ENCODE peak calls at places on chromosomes 5 and 9, in six cellular contexts. M is EL; N is NB4; A is pancreas; R is anterior cingulate cortex; C is stimulated activated CD4-positive, alpha-beta T cell treated with anti-CD3 and anti-CD28 coated beads, Interleukin-2, amount 100 ng/mL, for 48 hours. X is an unnamed sample.

GRCh38 chr5:78929833-78930232 is 55.3 kb downstream of the ARSB start:
- DNase-seq in M (no peak), N (no peak), A (no peak), R (no peak), C (no peak), X (no peak)

GRCh38 chr5:146794326-146795029 is 84.1 kb downstream of the PPP2R2B start:
- DNase-seq in M (peak), N (no peak), A (no peak), R (no peak), C (no peak), X (no peak)

GRCh38 chr5:138717399-138717798 is 35.8 kb upstream of the CTNNA1 start:
- DNase-seq in M (no peak), N (no peak), A (no peak), R (no peak), C (no peak), X (no peak)

GRCh38 chr9:129783516-129784361 is 19.2 kb upstream of the TOR1B start:
- DNase-seq in M (peak), N (peak), A (no peak), R (peak), C (peak), X (peak)

GRCh38 chr9:136051568-136052432 is 43.3 kb downstream of the NACC2 start:
- DNase-seq in M (peak), N (peak), A (peak), R (peak), C (no peak), X (peak)

GRCh38 chr5:54383225-54383624 is 72.3 kb upstream of the HSPB3 start:
- DNase-seq in M (no peak), N (no peak), A (no peak), R (no peak), C (no peak), X (no peak)

GRCh38 chr5:143031781-143032724 is 261.9 kb downstream of the ARHGAP26 start:
- DNase-seq in M (no peak), N (no peak), A (no peak), R (no peak), C (no peak), X (no peak)

GRCh38 chr9:95462419-95463121 is 54.2 kb downstream of the PTCH1 start:
- DNase-seq in M (peak), N (peak), A (no peak), R (peak), C (peak), X (no peak)

GRCh38 chr5:56091664-56092063 is 96.9 kb upstream of the IL6ST start:
- DNase-seq in M (no peak), N (no peak), A (no peak), R (no peak), C (no peak), X (no peak)

GRCh38 chr9:21560281-21560745 is 78.2 kb upstream of the IFNE start:
- DNase-seq in M (no peak), N (no peak), A (no peak), R (no peak), C (no peak), X (no peak)

GRCh38 chr9:117706421-117707150 is 2.4 kb downstream of the TLR4 start:
- DNase-seq in M (peak), N (no peak), A (no peak), R (no peak), C (no peak), X (no peak)

GRCh38 chr9:132144708-132145365 is 17.0 kb upstream of the NTNG2 start:
- DNase-seq in M (peak), N (peak), A (no peak), R (no peak), C (no peak), X (no peak)

GRCh38 chr5:12901696-12902095 is 997.5 kb upstream of the CTNND2 start:
- DNase-seq in M (no peak), N (no peak), A (no peak), R (no peak), C (no peak), X (no peak)

GRCh38 chr5:78399115-78399514 is 38.7 kb downstream of the SCAMP1 start:
- DNase-seq in M (no peak), N (no peak), A (no peak), R (no peak), C (no peak), X (no peak)

GRCh38 chr9:132754236-132754635 is 84.0 kb downstream of the GTF3C4 start:
- DNase-seq in M (no peak), N (no peak), A (no peak), R (no peak), C (no peak), X (no peak)

GRCh38 chr5:139403787-139404483 is at the start of gene SPATA24:
- DNase-seq in M (peak), N (peak), A (peak), R (peak), C (peak), X (peak)

GRCh38 chr9:123642291-123643278 is 286.6 kb downstream of the CRB2 start:
- DNase-seq in M (no peak), N (no peak), A (no peak), R (peak), C (no peak), X (no peak)

GRCh38 chr9:86660146-86660545 is 287.2 kb downstream of the GAS1 start:
- DNase-seq in M (peak), N (no peak), A (no peak), R (no peak), C (no peak), X (no peak)

GRCh38 chr9:25681270-25681669 is 3.0 kb upstream of the TUSC1 start:
- DNase-seq in M (peak), N (no peak), A (no peak), R (no peak), C (no peak), X (no peak)

GRCh38 chr5:40904205-40904993 is 4.9 kb upstream of the C7 start:
- DNase-seq in M (peak), N (peak), A (no peak), R (peak), C (peak), X (peak)

GRCh38 chr5:127280494-127281220 is 9.9 kb upstream of the MEGF10 start:
- DNase-seq in M (no peak), N (no peak), A (peak), R (no peak), C (no peak), X (no peak)

GRCh38 chr9:127221695-127222094 is 42.9 kb upstream of the GARNL3 start:
- DNase-seq in M (no peak), N (no peak), A (no peak), R (no peak), C (no peak), X (no peak)

GRCh38 chr9:131167936-131168335 is 42.5 kb downstream of the NUP214 start:
- DNase-seq in M (no peak), N (no peak), A (no peak), R (no peak), C (no peak), X (no peak)

GRCh38 chr5:145588113-145588512 is 247.0 kb downstream of the PRELID2 start:
- DNase-seq in M (no peak), N (no peak), A (no peak), R (no peak), C (no peak), X (no peak)

GRCh38 chr9:95507456-95508241 is 9.1 kb downstream of the PTCH1 start:
- DNase-seq in M (peak), N (peak), A (no peak), R (peak), C (no peak), X (peak)

GRCh38 chr9:76456202-76456926 is 2.6 kb upstream of the GCNT1 start:
- DNase-seq in M (peak), N (peak), A (peak), R (no peak), C (no peak), X (no peak)

GRCh38 chr9:113934167-113934566 is 58.1 kb downstream of the ZNF618 start:
- DNase-seq in M (no peak), N (no peak), A (no peak), R (no peak), C (no peak), X (no peak)

GRCh38 chr5:137656558-137656957 is 79.3 kb downstream of the KLHL3 start:
- DNase-seq in M (no peak), N (no peak), A (no peak), R (no peak), C (no peak), X (no peak)

GRCh38 chr9:14061921-14062320 is 252.0 kb downstream of the NFIB start:
- DNase-seq in M (no peak), N (no peak), A (no peak), R (no peak), C (no peak), X (no peak)

GRCh38 chr9:70197384-70198039 is 61.3 kb upstream of the SMC5 start:
- DNase-seq in M (no peak), N (no peak), A (no peak), R (no peak), C (no peak), X (no peak)

GRCh38 chr5:113262674-113263073 is 172.1 kb downstream of the TSSK1B start:
- DNase-seq in M (no peak), N (no peak), A (no peak), R (no peak), C (no peak), X (no peak)

GRCh38 chr5:30832519-30832918 is 361.0 kb upstream of the CDH6 start:
- DNase-seq in M (no peak), N (no peak), A (no peak), R (no peak), C (no peak), X (no peak)

GRCh38 chr9:24257726-24258125 is 288.0 kb downstream of the IZUMO3 start:
- DNase-seq in M (no peak), N (no peak), A (no peak), R (no peak), C (no peak), X (no peak)

GRCh38 chr9:129071526-129072131 is 9.3 kb upstream of the DOLPP1 start:
- DNase-seq in M (no peak), N (no peak), A (no peak), R (no peak), C (no peak), X (no peak)

GRCh38 chr9:130927995-130928900 is 10.8 kb downstream of the FIBCD1 start:
- DNase-seq in M (peak), N (no peak), A (peak), R (no peak), C (no peak), X (peak)